ENCODE peak calls at places on chromosomes 5 and 9, in seven cellular contexts. X is thyroid gland, P is epithelial cell of esophagus, K is NCI-H1417, H is ecto neural progenitor cell, M is RWPE1, C is endothelial cell. W is an unnamed sample.

GRCh38 chr9:96251451-96251850 is 50.5 kb downstream of the HSD17B3 start:
- DNase-seq in P (peak), X (no peak), C (no peak), H (no peak), M (peak), K (no peak), W (no peak)

GRCh38 chr9:16192403-16193017 is 639.7 kb downstream of the CCDC171 start:
- DNase-seq in X (no peak), P (no peak), M (no peak), H (no peak), K (no peak), C (no peak), W (no peak)

GRCh38 chr5:142385194-142385593 is 60.4 kb upstream of the SPRY4 start:
- DNase-seq in P (no peak), C (no peak), K (no peak), H (no peak), X (no peak), M (no peak), W (no peak)

GRCh38 chr5:147396070-147396469 is 113.8 kb downstream of the DPYSL3 start:
- DNase-seq in X (peak), H (no peak), K (no peak), C (no peak), P (no peak), M (no peak), W (no peak)

GRCh38 chr9:37602817-37603216 is 10.4 kb upstream of the TOMM5 start:
- DNase-seq in C (no peak), P (peak), K (no peak), H (no peak), X (peak), M (peak), W (no peak)

GRCh38 chr9:133881671-133882381 is 110.3 kb downstream of the VAV2 start:
- DNase-seq in H (no peak), P (peak), X (peak), K (peak), C (no peak), M (peak), W (no peak)

GRCh38 chr5:172410839-172411238 is 43.5 kb downstream of the SH3PXD2B start:
- DNase-seq in M (no peak), H (no peak), X (no peak), P (no peak), C (no peak), K (no peak), W (peak)

GRCh38 chr5:16549491-16550233 is 67.1 kb downstream of the RETREG1 start:
- DNase-seq in H (no peak), X (no peak), C (no peak), K (no peak), P (no peak), M (no peak), W (no peak)

GRCh38 chr9:137828527-137829259 is 48.9 kb upstream of the CACNA1B start:
- DNase-seq in K (peak), C (peak), X (no peak), P (no peak), M (no peak), H (peak), W (peak)

GRCh38 chr5:145708169-145708568 is 127.0 kb downstream of the PRELID2 start:
- DNase-seq in K (no peak), M (no peak), P (no peak), H (no peak), X (no peak), C (no peak), W (no peak)